ENCODE peak calls at places on chromosomes 6 and 20, in ten cellular contexts. N is brain microvascular endothelial cell; R is EL; Q is HS-5; O is Daoy; H is activated CD4-positive, alpha-beta memory T cell treated with anti-CD3 and anti-CD28 coated beads, Interleukin-2, amount 10 ng/mL, durations not matched to agents 7 days and 5 days; G is A549; Y is NCI-H2171 treated with DMSO at 0.1 percent for 48 hours; J is right cardiac atrium; M is activated CD4-positive, alpha-beta T cell treated with anti-CD3 and anti-CD28 coated beads, Interleukin-2, amount 10 ng/mL, durations not matched to agents 7 days and 5 days. E is an unnamed sample.

GRCh38 chr6:99002826-99003225 is 55.1 kb upstream of the FBXL4 start:
- DNase-seq in Y (peak; percentile 21), N (no peak), M (no peak), H (no peak), G (no peak), J (no peak), O (no peak), R (no peak), Q (no peak), E (no peak)

GRCh38 chr6:31826793-31827285 is 699 bp upstream of the HSPA1B start:
- DNase-seq in H (peak; percentile 57), M (no peak), G (peak; percentile 53), R (peak; percentile 89), J (peak; percentile 96), O (peak; percentile 88), Y (peak; percentile 97), Q (no peak), N (no peak), E (peak; percentile 44)

GRCh38 chr6:151056230-151056907 is 183.4 kb upstream of the AKAP12 start:
- DNase-seq in J (no peak), H (peak; percentile 0), Q (no peak), O (no peak), R (no peak), M (no peak), Y (no peak), G (no peak), N (no peak), E (no peak)

GRCh38 chr20:38471987-38472512 is 593 bp upstream of the RALGAPB start:
- DNase-seq in O (no peak), H (no peak), G (no peak), R (no peak), Y (no peak), M (no peak), Q (no peak), J (no peak), N (no peak), E (no peak)

GRCh38 chr6:121694389-121695185 is 259.1 kb downstream of the GJA1 start:
- DNase-seq in Q (no peak), N (peak; percentile 63), G (no peak), J (no peak), M (no peak), R (peak; percentile 76), H (no peak), O (no peak), Y (no peak), E (no peak)

GRCh38 chr6:20366082-20366834 is 35.4 kb upstream of the E2F3 start:
- DNase-seq in H (peak; percentile 49), G (no peak), M (peak; percentile 71), N (no peak), J (no peak), R (no peak), Q (no peak), O (peak; percentile 36), Y (no peak), E (peak; percentile 12)

GRCh38 chr6:134520181-134521115 is 202.5 kb upstream of the SGK1 start:
- DNase-seq in O (peak; percentile 26), H (no peak), J (no peak), Q (no peak), M (no peak), R (no peak), Y (no peak), N (no peak), G (no peak), E (no peak)

GRCh38 chr20:25281541-25281991 is 33.7 kb downstream of the PYGB start:
- DNase-seq in Y (no peak), G (no peak), N (no peak), M (no peak), Q (no peak), R (no peak), H (no peak), J (peak; percentile 49), O (no peak), E (no peak)

GRCh38 chr6:105951322-105951721 is 134.8 kb upstream of the PRDM1 start:
- DNase-seq in O (no peak), R (no peak), J (no peak), Y (no peak), N (no peak), H (no peak), Q (no peak), M (no peak), G (no peak), E (no peak)

E was measured in stimulated activated naive CD4-positive, alpha-beta T cell treated with Interleukin-2 at 50 U/mL for 16 hours.